ENCODE peak calls at places on chromosomes 13 and 19, in six cellular contexts. N is NCI-H1417; D is fibroblast of lung; P is Jurkat, Clone E6-1; V is AG10803; S is stimulated activated CD4-positive, alpha-beta T cell treated with anti-CD3 and anti-CD28 coated beads, Interleukin-15, amount 100 ng/mL, for 1 hour. H is an unnamed sample.
A peak's percentile ranks its signal among the peaks of the same experiment; 100 is the strongest.

GRCh38 chr19:5790573-5791520 is at the start of gene DUS3L:
- DNase-seq in N (peak; percentile 99), D (peak; percentile 99), P (peak; percentile 98), V (peak; percentile 98), S (peak; percentile 89), H (peak; percentile 99)

GRCh38 chr19:6522712-6523111 is 8.1 kb upstream of the TNFSF9 start:
- DNase-seq in N (no peak), D (no peak), P (no peak), V (no peak), S (no peak), H (no peak)

GRCh38 chr13:114061047-114061446 is 71.4 kb downstream of the RASA3 start:
- DNase-seq in N (no peak), D (no peak), P (no peak), V (no peak), S (no peak), H (no peak)

GRCh38 chr19:58097783-58098681 is at the start of gene ZSCAN18:
- DNase-seq in N (peak; percentile 97), D (peak; percentile 96), P (peak; percentile 91), V (peak; percentile 87), S (peak; percentile 95), H (peak; percentile 98)

GRCh38 chr19:42563352-42564210 is 31.1 kb downstream of the CEACAM8 start:
- DNase-seq in N (peak; percentile 57), D (peak; percentile 36), P (peak; percentile 27), V (peak; percentile 40), S (no peak), H (peak; percentile 55)

GRCh38 chr19:3670796-3671679 is 29.2 kb downstream of the PIP5K1C start:
- DNase-seq in N (no peak), D (peak; percentile 88), P (no peak), V (peak; percentile 64), S (no peak), H (peak; percentile 87)

GRCh38 chr13:65605386-65605785 is 1624.8 kb downstream of the PCDH9 start:
- DNase-seq in N (no peak), D (peak; percentile 47), P (no peak), V (no peak), S (no peak), H (peak; percentile 23)

GRCh38 chr19:2809387-2810140 is 10.1 kb upstream of the ZNF554 start:
- DNase-seq in N (no peak), D (no peak), P (no peak), V (no peak), S (no peak), H (no peak)

GRCh38 chr13:100594731-100595130 is 6.1 kb upstream of the GGACT start:
- DNase-seq in N (no peak), D (no peak), P (no peak), V (no peak), S (no peak), H (no peak)